ENCODE peak calls at places on chromosomes 11 and 22, in seven cellular contexts. R, E, L, U, V, K and I are unnamed samples.

GRCh38 chr11:107307991-107308390 is 149.6 kb downstream of the CWF19L2 start:
- DNase-seq in R (no peak), E (no peak), L (no peak), U (no peak), V (no peak), K (no peak), I (no peak)

GRCh38 chr22:26592368-26593015 is 2.6 kb upstream of the TPST2 start:
- DNase-seq in R (peak; percentile 23), E (no peak), L (no peak), U (no peak), V (no peak), K (no peak), I (peak; percentile 81)

GRCh38 chr11:2704896-2705606 is 5.3 kb upstream of the KCNQ1OT1 start:
- DNase-seq in R (no peak), E (peak; percentile 29), L (no peak), U (no peak), V (peak; percentile 39), K (no peak), I (peak; percentile 31)

GRCh38 chr22:50136431-50137047 is 34.0 kb upstream of the PANX2 start:
- DNase-seq in R (no peak), E (no peak), L (peak; percentile 70), U (no peak), V (no peak), K (no peak), I (no peak)

GRCh38 chr22:48541401-48542098 is 1286.1 kb downstream of the BRD1 start:
- DNase-seq in R (no peak), E (no peak), L (no peak), U (no peak), V (no peak), K (no peak), I (no peak)

GRCh38 chr11:34570584-34570983 is 50.3 kb upstream of the EHF start:
- DNase-seq in R (no peak), E (no peak), L (no peak), U (no peak), V (no peak), K (no peak), I (no peak)

GRCh38 chr11:12482839-12483238 is 105.5 kb downstream of the PARVA start:
- DNase-seq in R (no peak), E (no peak), L (peak; percentile 84), U (peak; percentile 39), V (no peak), K (no peak), I (no peak)

GRCh38 chr11:74288161-74288560 is 23.3 kb downstream of the P4HA3 start:
- DNase-seq in R (no peak), E (no peak), L (peak; percentile 12), U (no peak), V (no peak), K (no peak), I (no peak)

GRCh38 chr11:76436020-76436419 is 8.8 kb upstream of the EMSY start:
- DNase-seq in R (no peak), E (no peak), L (no peak), U (no peak), V (no peak), K (no peak), I (no peak)

GRCh38 chr22:27614291-27615007 is 187.1 kb downstream of the MN1 start:
- DNase-seq in R (no peak), E (no peak), L (no peak), U (no peak), V (no peak), K (no peak), I (no peak)

GRCh38 chr11:67482275-67482735 is 521 bp upstream of the AIP start:
- DNase-seq in R (no peak), E (no peak), L (no peak), U (peak; percentile 3), V (no peak), K (no peak), I (no peak)

GRCh38 chr11:67483901-67484665 is 1.3 kb downstream of the AIP start:
- DNase-seq in R (no peak), E (no peak), L (peak; percentile 92), U (no peak), V (no peak), K (no peak), I (peak; percentile 46)

GRCh38 chr11:67482736-67483497 is at the start of gene AIP:
- DNase-seq in R (peak; percentile 96), E (peak; percentile 98), L (peak; percentile 97), U (peak; percentile 98), V (peak; percentile 97), K (peak; percentile 98), I (peak; percentile 97)

GRCh38 chr11:67484847-67485311 is 2.1 kb downstream of the AIP start:
- DNase-seq in R (peak; percentile 42), E (peak; percentile 20), L (no peak), U (no peak), V (no peak), K (no peak), I (peak; percentile 85)

GRCh38 chr11:67483498-67483798 is 622 bp downstream of the AIP start:
- DNase-seq in R (no peak), E (no peak), L (no peak), U (peak; percentile 6), V (no peak), K (no peak), I (no peak)
- TF ChIP-seq CTCF in R (no peak), E (no peak), L (no peak), U (no peak), V (no peak), K (no peak), I (no peak)

GRCh38 chr22:45491841-45492240 is 10.8 kb upstream of the FBLN1 start:
- DNase-seq in R (no peak), E (no peak), L (no peak), U (no peak), V (peak; percentile 1), K (no peak), I (no peak)

GRCh38 chr22:45485271-45485670 is 17.4 kb upstream of the FBLN1 start:
- DNase-seq in R (no peak), E (peak; percentile 3), L (no peak), U (no peak), V (peak; percentile 4), K (no peak), I (no peak)

GRCh38 chr22:45484742-45485141 is 17.9 kb upstream of the FBLN1 start:
- DNase-seq in R (no peak), E (peak; percentile 16), L (no peak), U (no peak), V (peak; percentile 32), K (no peak), I (no peak)

GRCh38 chr22:45490836-45491235 is 11.8 kb upstream of the FBLN1 start:
- DNase-seq in R (no peak), E (no peak), L (no peak), U (no peak), V (peak; percentile 1), K (no peak), I (no peak)

DNA sequence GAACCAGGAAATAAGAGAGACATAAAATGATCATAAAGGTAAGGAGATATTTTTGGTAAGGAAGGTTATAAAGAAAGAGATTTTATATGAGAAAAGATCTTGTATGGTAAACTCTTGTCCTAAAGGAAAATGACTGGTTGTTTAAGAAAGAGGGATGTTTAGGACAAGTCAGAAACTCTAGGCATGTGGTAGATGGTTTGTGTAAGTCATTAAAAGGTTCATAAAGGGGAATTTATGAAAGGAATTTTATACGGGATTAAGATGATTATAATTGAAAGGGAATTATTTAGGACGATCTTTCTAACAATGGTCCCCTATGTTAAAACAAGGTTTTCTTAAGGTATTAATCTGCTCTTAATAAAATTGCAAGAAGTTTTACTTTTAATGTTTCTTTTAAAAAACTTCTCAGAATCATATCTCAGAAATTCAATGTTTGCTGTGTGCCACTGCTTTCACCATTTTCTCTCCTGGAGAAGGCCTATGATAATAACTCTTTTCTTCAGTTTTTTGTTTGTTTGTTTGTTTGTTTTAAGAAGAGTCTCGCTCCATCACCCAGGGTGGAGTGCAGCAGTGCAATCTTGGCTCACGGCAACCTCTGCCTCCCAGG is 13.8 kb upstream of the FBLN1 start:
- DNase-seq in R (no peak), E (no peak), L (no peak), U (no peak), V (no peak), K (no peak), I (no peak)
- H3K9me3 ChIP-seq in R (no peaks in the 10 kb centered on the region), E (no peaks in the 10 kb centered on the region), L (no peaks in the 10 kb centered on the region), U (no peaks in the 10 kb centered on the region), V (no peaks in the 10 kb centered on the region), K (no peaks in the 10 kb centered on the region), I (no peaks in the 10 kb centered on the region)

GRCh38 chr11:114243461-114244372 is 52.5 kb upstream of the NNMT start:
- DNase-seq in R (no peak), E (no peak), L (no peak), U (peak; percentile 80), V (no peak), K (peak; percentile 83), I (no peak)
- H3K27ac ChIP-seq in R (no peak overlapping the region), E (no peak overlapping the region), L (no peak overlapping the region), U (peak overlapping the region; percentile 55), V (no peak overlapping the region), K (no peak overlapping the region), I (no peak overlapping the region)

DNA sequence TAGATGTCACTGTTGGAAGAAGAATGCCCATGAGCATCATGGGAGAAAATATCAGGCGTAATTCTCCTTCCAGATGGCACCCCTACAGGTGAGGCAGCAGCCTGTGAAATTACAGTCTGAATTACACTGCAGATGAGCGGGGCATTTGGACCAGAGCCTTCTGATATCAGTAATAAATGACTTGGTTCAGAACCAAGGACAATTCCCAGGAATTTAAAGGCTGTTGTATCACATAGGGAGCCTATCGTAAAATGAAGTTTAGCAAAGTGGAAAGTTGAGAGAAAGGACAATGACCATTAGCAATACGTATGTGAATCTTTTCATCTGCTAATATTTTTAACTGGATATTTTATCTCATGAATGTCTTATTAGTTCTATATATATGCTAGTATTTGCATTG is 61.3 kb downstream of the PRMT3 start:
- DNase-seq in R (no peak), E (no peak), L (no peak), U (no peak), V (no peak), K (no peak), I (no peak)
- TF ChIP-seq CTCF in R (no peak), E (no peak), L (no peak), U (no peak), V (no peak), K (no peak), I (no peak)

GRCh38 chr22:47276219-47276843 is 513.9 kb downstream of the TBC1D22A start:
- DNase-seq in R (no peak), E (no peak), L (peak; percentile 38), U (no peak), V (peak; percentile 8), K (peak; percentile 31), I (no peak)
- H3K9me3 ChIP-seq in R (no peaks in the 10 kb centered on the region), E (no peaks in the 10 kb centered on the region), L (no peaks in the 10 kb centered on the region), U (no peaks in the 10 kb centered on the region), V (no peaks in the 10 kb centered on the region), K (no peaks in the 10 kb centered on the region), I (no peaks in the 10 kb centered on the region)

GRCh38 chr11:35582033-35582432 is 36.2 kb upstream of the FJX1 start:
- DNase-seq in R (no peak), E (no peak), L (no peak), U (no peak), V (no peak), K (no peak), I (no peak)
- H3K27ac ChIP-seq in R (no peak overlapping the region), E (no peak overlapping the region), L (no peak overlapping the region), U (no peak overlapping the region), V (no peak overlapping the region), K (no peak overlapping the region), I (no peak overlapping the region)